ENCODE peak calls at places on chromosomes 5 and 9, in ten cellular contexts. One of them, this sample, is unnamed.

GRCh38 chr9:93895535-93895934 is 59.6 kb downstream of the BARX1 start:
- DNase-seq in transverse colon: peak
- DNase-seq in HCT116: no peak
- DNase-seq in sigmoid colon: no peak
- DNase-seq in endothelial cell of umbilical vein: no peak
- DNase-seq in suprapubic skin: peak
- DNase-seq in stomach: no peak
- DNase-seq in K562: no peak
- DNase-seq in H1: no peak
- DNase-seq in GM12878: no peak
- DNase-seq in this sample: peak

GRCh38 chr5:31161772-31162171 is 31.7 kb upstream of the CDH6 start:
- DNase-seq in transverse colon: no peak
- DNase-seq in HCT116: no peak
- DNase-seq in sigmoid colon: no peak
- DNase-seq in endothelial cell of umbilical vein: no peak
- DNase-seq in suprapubic skin: no peak
- DNase-seq in stomach: no peak
- DNase-seq in K562: no peak
- DNase-seq in H1: peak
- DNase-seq in GM12878: no peak
- DNase-seq in this sample: no peak

GRCh38 chr5:141359790-141360426 is at the start of gene PCDHGB2:
- DNase-seq in transverse colon: no peak
- DNase-seq in HCT116: peak
- DNase-seq in sigmoid colon: no peak
- DNase-seq in endothelial cell of umbilical vein: peak
- DNase-seq in suprapubic skin: no peak
- DNase-seq in stomach: no peak
- DNase-seq in K562: peak
- DNase-seq in H1: no peak
- DNase-seq in GM12878: no peak
- DNase-seq in this sample: no peak

GRCh38 chr5:1349246-1349645 is 4.3 kb upstream of the CLPTM1L start:
- DNase-seq in transverse colon: no peak
- DNase-seq in HCT116: no peak
- DNase-seq in sigmoid colon: no peak
- DNase-seq in endothelial cell of umbilical vein: no peak
- DNase-seq in suprapubic skin: no peak
- DNase-seq in stomach: no peak
- DNase-seq in K562: no peak
- DNase-seq in H1: no peak
- DNase-seq in GM12878: no peak
- DNase-seq in this sample: peak

GRCh38 chr9:36485647-36486453 is 85.8 kb upstream of the RNF38 start:
- DNase-seq in transverse colon: peak
- DNase-seq in HCT116: no peak
- DNase-seq in sigmoid colon: peak
- DNase-seq in endothelial cell of umbilical vein: peak
- DNase-seq in suprapubic skin: no peak
- DNase-seq in stomach: no peak
- DNase-seq in K562: no peak
- DNase-seq in H1: no peak
- DNase-seq in GM12878: no peak
- DNase-seq in this sample: no peak

GRCh38 chr9:133770076-133770777 is 32.1 kb upstream of the SARDH start:
- DNase-seq in transverse colon: no peak
- DNase-seq in HCT116: no peak
- DNase-seq in sigmoid colon: peak
- DNase-seq in endothelial cell of umbilical vein: no peak
- DNase-seq in suprapubic skin: peak
- DNase-seq in stomach: peak
- DNase-seq in K562: no peak
- DNase-seq in H1: no peak
- DNase-seq in GM12878: no peak
- DNase-seq in this sample: no peak

GRCh38 chr5:82183828-82184227 is 94.3 kb downstream of the RPS23 start:
- DNase-seq in transverse colon: no peak
- DNase-seq in HCT116: no peak
- DNase-seq in sigmoid colon: no peak
- DNase-seq in endothelial cell of umbilical vein: no peak
- DNase-seq in suprapubic skin: no peak
- DNase-seq in stomach: no peak
- DNase-seq in K562: no peak
- DNase-seq in H1: no peak
- DNase-seq in GM12878: peak
- DNase-seq in this sample: no peak

GRCh38 chr9:73093016-73093739 is 58.5 kb upstream of the ANXA1 start:
- DNase-seq in transverse colon: no peak
- DNase-seq in HCT116: no peak
- DNase-seq in sigmoid colon: no peak
- DNase-seq in endothelial cell of umbilical vein: no peak
- DNase-seq in suprapubic skin: no peak
- DNase-seq in stomach: no peak
- DNase-seq in K562: no peak
- DNase-seq in H1: no peak
- DNase-seq in GM12878: no peak
- DNase-seq in this sample: no peak

GRCh38 chr9:95666096-95666784 is 149.5 kb upstream of the PTCH1 start:
- DNase-seq in transverse colon: no peak
- DNase-seq in HCT116: no peak
- DNase-seq in sigmoid colon: no peak
- DNase-seq in endothelial cell of umbilical vein: no peak
- DNase-seq in suprapubic skin: no peak
- DNase-seq in stomach: no peak
- DNase-seq in K562: no peak
- DNase-seq in H1: no peak
- DNase-seq in GM12878: no peak
- DNase-seq in this sample: no peak

GRCh38 chr5:36414869-36415282 is 113.2 kb upstream of the RANBP3L start:
- DNase-seq in transverse colon: no peak
- DNase-seq in HCT116: peak
- DNase-seq in sigmoid colon: no peak
- DNase-seq in endothelial cell of umbilical vein: peak
- DNase-seq in suprapubic skin: no peak
- DNase-seq in stomach: no peak
- DNase-seq in K562: peak
- DNase-seq in H1: no peak
- DNase-seq in GM12878: no peak
- DNase-seq in this sample: no peak

GRCh38 chr9:77647659-77648457 is at the start of gene GNA14:
- DNase-seq in transverse colon: peak
- DNase-seq in HCT116: no peak
- DNase-seq in sigmoid colon: peak
- DNase-seq in endothelial cell of umbilical vein: peak
- DNase-seq in suprapubic skin: no peak
- DNase-seq in stomach: no peak
- DNase-seq in K562: no peak
- DNase-seq in H1: no peak
- DNase-seq in GM12878: no peak
- DNase-seq in this sample: peak

GRCh38 chr9:80191108-80191507 is 619.3 kb downstream of the TLE4 start:
- DNase-seq in transverse colon: no peak
- DNase-seq in HCT116: no peak
- DNase-seq in sigmoid colon: no peak
- DNase-seq in endothelial cell of umbilical vein: no peak
- DNase-seq in suprapubic skin: no peak
- DNase-seq in stomach: no peak
- DNase-seq in K562: no peak
- DNase-seq in H1: no peak
- DNase-seq in GM12878: no peak
- DNase-seq in this sample: no peak

DNA sequence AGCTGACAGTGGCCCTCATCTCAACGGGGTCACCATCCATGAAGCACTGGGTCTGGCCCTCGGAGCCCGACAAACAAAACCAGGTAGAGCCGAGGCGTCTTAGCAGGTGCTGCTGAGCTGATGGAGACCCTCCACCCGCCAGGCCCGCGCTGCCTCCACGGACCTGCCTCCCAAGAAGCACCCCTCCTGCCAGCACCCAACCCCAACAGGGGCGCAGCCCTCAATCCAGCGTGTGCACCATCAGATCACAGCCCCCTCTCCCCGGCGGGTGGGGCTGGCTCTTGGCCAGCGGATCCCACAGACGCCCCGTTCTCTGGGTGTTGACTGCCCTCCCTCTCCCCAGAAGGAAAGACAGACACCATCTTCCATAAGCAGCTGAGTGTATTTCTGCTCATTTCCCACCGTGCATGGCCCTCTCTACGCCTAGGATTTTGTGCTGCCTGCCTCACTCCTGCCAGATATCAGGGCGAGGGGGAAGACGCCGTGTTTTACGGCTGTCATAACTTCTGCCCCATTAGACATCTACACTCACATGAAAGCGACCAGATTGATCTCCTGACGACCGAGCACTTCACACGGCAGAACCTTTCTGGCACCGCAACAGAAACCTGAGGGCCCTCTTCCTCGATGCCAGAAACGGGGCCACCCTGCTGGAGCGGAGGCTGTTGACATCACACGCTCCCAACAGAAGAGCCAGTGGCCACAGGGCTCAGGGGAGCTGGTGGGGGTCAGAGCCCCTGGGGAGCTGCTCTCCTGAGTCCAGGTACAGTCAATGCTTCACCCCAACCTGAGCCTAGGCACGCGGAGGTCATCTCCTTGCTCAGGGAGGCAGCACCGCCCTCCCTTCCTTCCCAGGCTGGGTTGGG is 12.4 kb downstream of the NACC2 start:
- DNase-seq in transverse colon: no peak
- DNase-seq in HCT116: no peak
- DNase-seq in sigmoid colon: peak
- DNase-seq in endothelial cell of umbilical vein: no peak
- DNase-seq in suprapubic skin: no peak
- DNase-seq in stomach: no peak
- DNase-seq in K562: no peak
- DNase-seq in H1: no peak
- DNase-seq in GM12878: no peak
- DNase-seq in this sample: no peak
- TF ChIP-seq POLR2AphosphoS5 in transverse colon: no peak
- TF ChIP-seq POLR2AphosphoS5 in HCT116: no peak
- TF ChIP-seq POLR2AphosphoS5 in sigmoid colon: no peak
- TF ChIP-seq POLR2AphosphoS5 in endothelial cell of umbilical vein: no peak
- TF ChIP-seq POLR2AphosphoS5 in suprapubic skin: no peak
- TF ChIP-seq POLR2AphosphoS5 in stomach: no peak
- TF ChIP-seq POLR2AphosphoS5 in K562: no peak
- TF ChIP-seq POLR2AphosphoS5 in H1: no peak
- TF ChIP-seq POLR2AphosphoS5 in GM12878: no peak
- TF ChIP-seq POLR2AphosphoS5 in this sample: no peak

GRCh38 chr9:132673355-132673754 is 3.1 kb downstream of the GTF3C4 start:
- DNase-seq in transverse colon: no peak
- DNase-seq in HCT116: no peak
- DNase-seq in sigmoid colon: no peak
- DNase-seq in endothelial cell of umbilical vein: peak
- DNase-seq in suprapubic skin: no peak
- DNase-seq in stomach: no peak
- DNase-seq in K562: peak
- DNase-seq in H1: no peak
- DNase-seq in GM12878: no peak
- DNase-seq in this sample: no peak
- TF ChIP-seq CTCF in transverse colon: no peak
- TF ChIP-seq CTCF in HCT116: no peak
- TF ChIP-seq CTCF in sigmoid colon: no peak
- TF ChIP-seq CTCF in endothelial cell of umbilical vein: no peak
- TF ChIP-seq CTCF in suprapubic skin: no peak
- TF ChIP-seq CTCF in stomach: no peak
- TF ChIP-seq CTCF in K562: no peak
- TF ChIP-seq CTCF in H1: no peak
- TF ChIP-seq CTCF in GM12878: no peak
- TF ChIP-seq CTCF in this sample: no peak

GRCh38 chr9:124137009-124137943 is 120.5 kb upstream of the NEK6 start:
- DNase-seq in transverse colon: peak
- DNase-seq in HCT116: no peak
- DNase-seq in sigmoid colon: no peak
- DNase-seq in endothelial cell of umbilical vein: no peak
- DNase-seq in suprapubic skin: peak
- DNase-seq in stomach: no peak
- DNase-seq in K562: no peak
- DNase-seq in H1: no peak
- DNase-seq in GM12878: peak
- DNase-seq in this sample: no peak
- TF ChIP-seq POLR2A in transverse colon: no peak
- TF ChIP-seq POLR2A in HCT116: no peak
- TF ChIP-seq POLR2A in sigmoid colon: no peak
- TF ChIP-seq POLR2A in endothelial cell of umbilical vein: no peak
- TF ChIP-seq POLR2A in suprapubic skin: no peak
- TF ChIP-seq POLR2A in stomach: no peak
- TF ChIP-seq POLR2A in K562: no peak
- TF ChIP-seq POLR2A in H1: no peak
- TF ChIP-seq POLR2A in GM12878: peak
- TF ChIP-seq POLR2A in this sample: no peak

GRCh38 chr9:17018001-17018491 is 116.8 kb upstream of the CNTLN start:
- DNase-seq in transverse colon: no peak
- DNase-seq in HCT116: no peak
- DNase-seq in sigmoid colon: peak
- DNase-seq in endothelial cell of umbilical vein: no peak
- DNase-seq in suprapubic skin: peak
- DNase-seq in stomach: no peak
- DNase-seq in K562: no peak
- DNase-seq in H1: no peak
- DNase-seq in GM12878: no peak
- DNase-seq in this sample: no peak
- TF ChIP-seq POLR2AphosphoS5 in transverse colon: no peak
- TF ChIP-seq POLR2AphosphoS5 in HCT116: no peak
- TF ChIP-seq POLR2AphosphoS5 in sigmoid colon: no peak
- TF ChIP-seq POLR2AphosphoS5 in endothelial cell of umbilical vein: no peak
- TF ChIP-seq POLR2AphosphoS5 in suprapubic skin: no peak
- TF ChIP-seq POLR2AphosphoS5 in stomach: no peak
- TF ChIP-seq POLR2AphosphoS5 in K562: no peak
- TF ChIP-seq POLR2AphosphoS5 in H1: no peak
- TF ChIP-seq POLR2AphosphoS5 in GM12878: no peak
- TF ChIP-seq POLR2AphosphoS5 in this sample: no peak

GRCh38 chr5:103519550-103519949 is 43.0 kb downstream of the NUDT12 start:
- DNase-seq in transverse colon: no peak
- DNase-seq in HCT116: no peak
- DNase-seq in sigmoid colon: no peak
- DNase-seq in endothelial cell of umbilical vein: no peak
- DNase-seq in suprapubic skin: no peak
- DNase-seq in stomach: no peak
- DNase-seq in K562: peak
- DNase-seq in H1: no peak
- DNase-seq in GM12878: no peak
- DNase-seq in this sample: no peak
- TF ChIP-seq CTCF in transverse colon: no peak
- TF ChIP-seq CTCF in HCT116: no peak
- TF ChIP-seq CTCF in sigmoid colon: no peak
- TF ChIP-seq CTCF in endothelial cell of umbilical vein: no peak
- TF ChIP-seq CTCF in suprapubic skin: no peak
- TF ChIP-seq CTCF in stomach: no peak
- TF ChIP-seq CTCF in K562: peak
- TF ChIP-seq CTCF in H1: no peak
- TF ChIP-seq CTCF in GM12878: no peak
- TF ChIP-seq CTCF in this sample: no peak